ENCODE peak calls at places on chromosomes 13 and 19, in five cellular contexts. R is fibroblast of lung, A is transverse colon, X is heart left ventricle, C is colonic mucosa. Q is an unnamed sample. For H3K4me1, the result is how much of the 10 kb centered on the place peaks cover.

GRCh38 chr13:97810152-97810551 is 143.3 kb upstream of the IPO5 start:
- DNase-seq in A (no peak), X (no peak), C (no peak), R (peak), Q (no peak)

GRCh38 chr13:112065521-112065866 is 1.5 kb upstream of the SOX1 start:
- DNase-seq in R (no peak), C (no peak), A (no peak), X (no peak), Q (no peak)

GRCh38 chr19:8515317-8515716 is 1.4 kb upstream of the ZNF414 start:
- DNase-seq in C (no peak), R (no peak), X (no peak), A (no peak), Q (no peak)

GRCh38 chr19:4977299-4978174 is 8.6 kb downstream of the KDM4B start:
- DNase-seq in C (no peak), A (peak), X (no peak), R (peak), Q (no peak)

GRCh38 chr13:111962431-111962891 is 104.5 kb upstream of the SOX1 start:
- DNase-seq in C (no peak), R (no peak), A (no peak), X (no peak), Q (no peak)

GRCh38 chr19:33404506-33404905 is 31.0 kb downstream of the CEBPG start:
- DNase-seq in R (no peak), C (no peak), X (no peak), A (peak), Q (peak)

GRCh38 chr13:63435668-63436275 is 2020.1 kb upstream of the PCDH20 start:
- DNase-seq in R (peak), X (no peak), C (no peak), A (no peak), Q (no peak)

GRCh38 chr13:63902141-63902540 is 2486.5 kb upstream of the PCDH20 start:
- DNase-seq in R (no peak), A (no peak), C (no peak), X (no peak), Q (no peak)

GRCh38 chr13:49733181-49733951 is 42.1 kb upstream of the EBPL start:
- DNase-seq in X (no peak), R (no peak), A (no peak), C (no peak), Q (no peak)

GRCh38 chr13:51243832-51244231 is 21.6 kb downstream of the FAM124A start:
- DNase-seq in R (no peak), X (no peak), A (no peak), C (no peak), Q (no peak)
- H3K4me1 ChIP-seq in R (under half), X (under half), A (under half), C (under half), Q (under half)

GRCh38 chr19:30864460-30865215 is 484.6 kb downstream of the TSHZ3 start:
- DNase-seq in X (no peak), R (no peak), A (no peak), C (no peak), Q (no peak)
- H3K4me1 ChIP-seq in X (under half), R (under half), A (under half), C (under half), Q (under half)

GRCh38 chr13:78816592-78816991 is 157.6 kb upstream of the OBI1 start:
- DNase-seq in C (no peak), A (no peak), R (no peak), X (no peak), Q (no peak)

GRCh38 chr13:78820541-78820940 is 161.6 kb upstream of the OBI1 start:
- DNase-seq in X (no peak), C (no peak), R (no peak), A (no peak), Q (no peak)

DNA sequence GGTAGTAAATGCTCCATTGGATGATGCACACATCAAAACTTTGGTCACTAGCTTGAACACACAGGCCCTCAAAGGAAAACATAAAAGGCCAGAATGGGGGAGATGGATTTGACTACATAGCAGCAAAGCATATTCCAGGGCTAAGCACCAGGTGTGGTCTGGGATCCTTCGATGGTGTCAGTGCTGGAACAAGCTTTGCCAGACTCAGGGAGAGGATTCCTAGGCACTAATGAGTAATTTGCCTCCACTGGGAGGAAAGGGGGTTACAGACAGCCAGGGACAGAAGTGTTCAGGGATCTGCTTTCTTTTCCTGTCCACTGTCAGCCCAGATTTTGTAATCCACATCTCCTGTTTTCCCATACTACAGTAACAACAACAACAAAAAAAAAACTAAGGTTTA is 157.2 kb upstream of the OBI1 start:
- DNase-seq in C (no peak), X (no peak), R (no peak), A (no peak), Q (no peak)
- H3K4me1 ChIP-seq in C (under half), X (under half), R (under half), A (under half), Q (under half)

DNA sequence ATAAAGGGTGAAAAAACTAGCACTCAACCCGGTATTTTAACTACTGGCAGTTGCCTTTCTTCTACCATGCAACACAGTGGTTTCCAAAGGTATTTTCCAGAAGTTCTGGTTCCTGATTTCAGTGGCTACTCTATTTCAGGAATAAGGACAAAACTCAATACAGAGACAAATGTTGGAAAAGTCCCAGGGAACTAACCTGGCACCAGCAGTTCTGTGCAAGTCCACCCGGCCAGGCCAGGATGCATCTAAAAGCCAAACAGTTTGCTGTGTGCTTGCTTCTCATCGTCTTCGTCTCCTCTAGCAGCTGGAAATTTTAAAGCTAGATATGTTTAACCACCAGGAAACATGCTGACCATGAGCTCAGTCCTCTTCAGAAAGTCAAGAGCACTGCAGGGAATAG is 52.5 kb downstream of the FOXO1 start:
- DNase-seq in X (no peak), R (no peak), C (no peak), A (no peak), Q (no peak)
- H3K4me1 ChIP-seq in X (under half), R (under half), C (under half), A (under half), Q (under half)

GRCh38 chr19:3338541-3339181 is 27.7 kb upstream of the NFIC start:
- DNase-seq in A (peak), X (no peak), R (no peak), C (peak), Q (peak)

GRCh38 chr19:3340340-3340739 is 26.0 kb upstream of the NFIC start:
- DNase-seq in A (no peak), C (no peak), X (no peak), R (no peak), Q (no peak)

GRCh38 chr19:3343619-3344502 is 22.5 kb upstream of the NFIC start:
- DNase-seq in R (peak), X (peak), A (peak), C (peak), Q (peak)

GRCh38 chr19:3344608-3345598 is 21.5 kb upstream of the NFIC start:
- DNase-seq in X (no peak), A (no peak), C (no peak), R (no peak), Q (no peak)

DNA sequence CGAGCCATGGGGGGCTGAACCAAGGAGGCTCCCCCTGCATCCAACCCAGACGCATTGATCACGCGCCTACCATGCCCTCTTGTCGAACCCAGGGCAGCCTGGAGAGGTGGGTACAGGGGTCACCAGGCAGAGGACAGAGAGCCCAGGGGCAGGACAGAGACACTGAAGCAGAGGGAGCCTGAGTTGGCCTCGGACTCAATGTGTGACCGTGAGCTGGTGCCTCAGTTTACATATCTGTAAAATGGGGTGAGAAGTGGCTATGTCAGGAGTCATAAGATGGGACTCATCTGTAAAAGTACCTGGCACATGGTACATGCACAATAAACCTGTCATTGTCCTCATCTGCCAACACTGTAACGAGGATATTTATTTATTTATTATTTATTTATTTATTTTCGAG is 24.1 kb upstream of the NFIC start:
- DNase-seq in A (no peak), R (no peak), X (no peak), C (no peak), Q (no peak)
- H3K4me1 ChIP-seq in A (under half), R (under half), X (under half), C (under half), Q (half or more)

GRCh38 chr19:38434549-38435051 is 1.1 kb downstream of the RYR1 start:
- DNase-seq in A (peak), X (peak), C (peak), R (no peak), Q (no peak)

GRCh38 chr19:38437917-38438316 is 4.4 kb downstream of the RYR1 start:
- DNase-seq in X (no peak), A (no peak), R (no peak), C (no peak), Q (no peak)

GRCh38 chr19:38433268-38433733 is at the start of gene RYR1:
- DNase-seq in C (peak), A (peak), R (no peak), X (peak), Q (peak)

GRCh38 chr19:38440592-38440991 is 7.1 kb downstream of the RYR1 start:
- DNase-seq in X (no peak), C (no peak), A (no peak), R (no peak), Q (no peak)

DNA sequence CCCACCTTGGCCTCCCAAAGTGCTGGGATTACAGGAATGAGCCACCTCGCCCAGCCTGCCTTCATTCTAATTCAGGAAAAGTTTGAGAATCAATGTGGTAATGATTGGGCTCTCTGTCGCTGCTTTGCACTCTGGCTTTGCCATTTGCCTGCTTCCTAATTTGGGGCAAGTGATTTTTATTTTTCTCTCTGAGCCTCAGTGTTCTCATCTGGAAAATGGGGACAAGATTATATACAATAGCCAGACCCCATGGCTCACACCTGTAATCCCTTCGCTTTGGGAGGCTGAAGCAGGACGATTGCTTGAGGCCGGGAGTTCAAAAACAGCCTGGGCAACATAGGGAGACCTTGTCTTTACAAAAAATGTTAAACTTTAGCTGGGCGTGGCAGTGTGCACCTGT is 3.8 kb downstream of the RYR1 start:
- DNase-seq in A (no peak), C (no peak), X (no peak), R (no peak), Q (no peak)
- H3K4me1 ChIP-seq in A (under half), C (under half), X (under half), R (under half), Q (under half)

GRCh38 chr19:15328312-15328711 is 4.0 kb downstream of the BRD4 start:
- DNase-seq in X (no peak), R (no peak), A (no peak), C (no peak), Q (no peak)
- H3K4me1 ChIP-seq in X (half or more), R (under half), A (half or more), C (under half), Q (half or more)

GRCh38 chr19:37519890-37520289 is 13.2 kb downstream of the ZNF793 start:
- DNase-seq in C (no peak), X (no peak), R (peak), A (no peak), Q (no peak)
- H3K4me1 ChIP-seq in C (under half), X (under half), R (under half), A (under half), Q (under half)

GRCh38 chr19:40598918-40599307 is 2.3 kb upstream of the LTBP4 start:
- DNase-seq in C (no peak), X (no peak), R (no peak), A (no peak), Q (peak)
- H3K4me1 ChIP-seq in C (under half), X (under half), R (under half), A (half or more), Q (half or more)

DNA sequence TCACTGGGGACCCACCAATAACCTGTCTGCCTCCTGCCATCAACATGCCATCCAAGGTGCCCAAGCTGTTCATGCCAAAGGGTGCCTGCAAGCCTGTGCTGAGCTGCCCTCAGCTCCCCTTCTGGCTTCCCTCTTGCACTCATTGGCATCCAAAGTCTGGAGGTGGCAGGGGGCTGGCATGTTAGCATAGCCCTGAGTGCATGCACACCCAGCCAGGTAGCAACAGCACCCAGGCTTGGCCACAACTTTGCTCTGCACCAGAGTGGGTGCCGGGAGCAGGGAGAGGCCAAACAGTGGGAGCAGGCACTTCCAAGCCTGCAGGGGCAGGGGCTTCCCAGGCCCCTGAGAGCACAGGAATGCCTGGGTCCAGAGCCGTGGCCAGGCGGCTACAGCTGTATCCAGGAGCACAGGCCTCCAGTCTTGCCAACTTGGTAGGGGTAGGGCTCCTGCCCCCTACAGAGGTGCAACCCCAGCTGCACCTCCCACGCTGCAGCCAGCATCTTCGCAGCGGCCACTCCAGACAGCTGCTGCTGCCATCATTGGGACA is 26.1 kb upstream of the TBC1D4 start:
- DNase-seq in R (no peak), A (no peak), C (no peak), X (no peak), Q (no peak)
- H3K4me1 ChIP-seq in R (under half), A (under half), C (under half), X (under half), Q (under half)

Q was measured in tibial artery.